ENCODE peak calls at places on chromosomes 3 and 15, in nine cellular contexts. One of them, this sample, is unnamed.

GRCh38 chr3:186054481-186055399 is 54.1 kb downstream of the ETV5 start:
- DNase-seq in endothelial cell: no peak
- DNase-seq in GM12865: peak
- DNase-seq in progenitor cell of endocrine pancreas: no peak
- DNase-seq in thoracic aorta: no peak
- DNase-seq in PC-9: no peak
- DNase-seq in fibroblast of mammary gland: no peak
- DNase-seq in Calu3: no peak
- DNase-seq in GM13976: no peak
- DNase-seq in this sample: no peak

GRCh38 chr3:197793246-197793645 is 2.2 kb downstream of the LRCH3 start:
- DNase-seq in endothelial cell: no peak
- DNase-seq in GM12865: peak
- DNase-seq in progenitor cell of endocrine pancreas: no peak
- DNase-seq in thoracic aorta: no peak
- DNase-seq in PC-9: no peak
- DNase-seq in fibroblast of mammary gland: peak
- DNase-seq in Calu3: no peak
- DNase-seq in GM13976: peak
- DNase-seq in this sample: no peak

GRCh38 chr15:85473455-85473854 is 93.1 kb downstream of the AKAP13 start:
- DNase-seq in endothelial cell: no peak
- DNase-seq in GM12865: no peak
- DNase-seq in progenitor cell of endocrine pancreas: no peak
- DNase-seq in thoracic aorta: no peak
- DNase-seq in PC-9: no peak
- DNase-seq in fibroblast of mammary gland: peak
- DNase-seq in Calu3: no peak
- DNase-seq in GM13976: no peak
- DNase-seq in this sample: no peak

GRCh38 chr15:60918234-60918964 is 310.7 kb downstream of the RORA start:
- DNase-seq in endothelial cell: no peak
- DNase-seq in GM12865: no peak
- DNase-seq in progenitor cell of endocrine pancreas: peak
- DNase-seq in thoracic aorta: no peak
- DNase-seq in PC-9: peak
- DNase-seq in fibroblast of mammary gland: no peak
- DNase-seq in Calu3: peak
- DNase-seq in GM13976: no peak
- DNase-seq in this sample: no peak

GRCh38 chr3:32340039-32340438 is 51.6 kb upstream of the CMTM7 start:
- DNase-seq in endothelial cell: peak
- DNase-seq in GM12865: peak
- DNase-seq in progenitor cell of endocrine pancreas: no peak
- DNase-seq in thoracic aorta: no peak
- DNase-seq in PC-9: no peak
- DNase-seq in fibroblast of mammary gland: peak
- DNase-seq in Calu3: peak
- DNase-seq in GM13976: peak
- DNase-seq in this sample: no peak

GRCh38 chr15:89472785-89473256 is 23.6 kb downstream of the RHCG start:
- DNase-seq in endothelial cell: peak
- DNase-seq in GM12865: peak
- DNase-seq in progenitor cell of endocrine pancreas: peak
- DNase-seq in thoracic aorta: no peak
- DNase-seq in PC-9: peak
- DNase-seq in fibroblast of mammary gland: peak
- DNase-seq in Calu3: peak
- DNase-seq in GM13976: peak
- DNase-seq in this sample: peak

GRCh38 chr15:68609618-68610017 is 30.8 kb downstream of the CORO2B start:
- DNase-seq in endothelial cell: no peak
- DNase-seq in GM12865: no peak
- DNase-seq in progenitor cell of endocrine pancreas: no peak
- DNase-seq in thoracic aorta: peak
- DNase-seq in PC-9: no peak
- DNase-seq in fibroblast of mammary gland: peak
- DNase-seq in Calu3: no peak
- DNase-seq in GM13976: no peak
- DNase-seq in this sample: no peak

GRCh38 chr3:129567176-129567705 is 24.3 kb downstream of the H1-8 start:
- DNase-seq in endothelial cell: no peak
- DNase-seq in GM12865: no peak
- DNase-seq in progenitor cell of endocrine pancreas: no peak
- DNase-seq in thoracic aorta: no peak
- DNase-seq in PC-9: no peak
- DNase-seq in fibroblast of mammary gland: peak
- DNase-seq in Calu3: no peak
- DNase-seq in GM13976: no peak
- DNase-seq in this sample: no peak

GRCh38 chr15:40217166-40217785 is 21.6 kb upstream of the PAK6 start:
- DNase-seq in endothelial cell: peak
- DNase-seq in GM12865: peak
- DNase-seq in progenitor cell of endocrine pancreas: peak
- DNase-seq in thoracic aorta: no peak
- DNase-seq in PC-9: peak
- DNase-seq in fibroblast of mammary gland: peak
- DNase-seq in Calu3: peak
- DNase-seq in GM13976: peak
- DNase-seq in this sample: no peak

GRCh38 chr3:32434206-32434605 is 42.6 kb downstream of the CMTM7 start:
- DNase-seq in endothelial cell: no peak
- DNase-seq in GM12865: no peak
- DNase-seq in progenitor cell of endocrine pancreas: no peak
- DNase-seq in thoracic aorta: no peak
- DNase-seq in PC-9: no peak
- DNase-seq in fibroblast of mammary gland: no peak
- DNase-seq in Calu3: no peak
- DNase-seq in GM13976: no peak
- DNase-seq in this sample: peak

GRCh38 chr3:172987268-172987667 is 153.8 kb downstream of the SPATA16 start:
- DNase-seq in endothelial cell: peak
- DNase-seq in GM12865: no peak
- DNase-seq in progenitor cell of endocrine pancreas: no peak
- DNase-seq in thoracic aorta: no peak
- DNase-seq in PC-9: no peak
- DNase-seq in fibroblast of mammary gland: no peak
- DNase-seq in Calu3: peak
- DNase-seq in GM13976: no peak
- DNase-seq in this sample: no peak

GRCh38 chr3:39378092-39378491 is 5.1 kb upstream of the SLC25A38 start:
- DNase-seq in endothelial cell: peak
- DNase-seq in GM12865: peak
- DNase-seq in progenitor cell of endocrine pancreas: peak
- DNase-seq in thoracic aorta: no peak
- DNase-seq in PC-9: peak
- DNase-seq in fibroblast of mammary gland: peak
- DNase-seq in Calu3: peak
- DNase-seq in GM13976: peak
- DNase-seq in this sample: no peak

GRCh38 chr3:71031914-71032521 is 551.5 kb downstream of the FOXP1 start:
- DNase-seq in endothelial cell: no peak
- DNase-seq in GM12865: peak
- DNase-seq in progenitor cell of endocrine pancreas: no peak
- DNase-seq in thoracic aorta: no peak
- DNase-seq in PC-9: no peak
- DNase-seq in fibroblast of mammary gland: no peak
- DNase-seq in Calu3: no peak
- DNase-seq in GM13976: no peak
- DNase-seq in this sample: no peak

GRCh38 chr3:122660575-122660974 is 20.1 kb upstream of the PARP14 start:
- DNase-seq in endothelial cell: peak
- DNase-seq in GM12865: no peak
- DNase-seq in progenitor cell of endocrine pancreas: no peak
- DNase-seq in thoracic aorta: no peak
- DNase-seq in PC-9: no peak
- DNase-seq in fibroblast of mammary gland: no peak
- DNase-seq in Calu3: no peak
- DNase-seq in GM13976: no peak
- DNase-seq in this sample: peak

GRCh38 chr3:42667523-42668402 is 14.3 kb downstream of the ZBTB47 start:
- DNase-seq in endothelial cell: no peak
- DNase-seq in GM12865: no peak
- DNase-seq in progenitor cell of endocrine pancreas: peak
- DNase-seq in thoracic aorta: no peak
- DNase-seq in PC-9: no peak
- DNase-seq in fibroblast of mammary gland: peak
- DNase-seq in Calu3: no peak
- DNase-seq in GM13976: no peak
- DNase-seq in this sample: peak

GRCh38 chr3:19190136-19190535 is 41.8 kb downstream of the KCNH8 start:
- DNase-seq in endothelial cell: no peak
- DNase-seq in GM12865: no peak
- DNase-seq in progenitor cell of endocrine pancreas: no peak
- DNase-seq in thoracic aorta: no peak
- DNase-seq in PC-9: no peak
- DNase-seq in fibroblast of mammary gland: no peak
- DNase-seq in Calu3: no peak
- DNase-seq in GM13976: no peak
- DNase-seq in this sample: no peak

DNA sequence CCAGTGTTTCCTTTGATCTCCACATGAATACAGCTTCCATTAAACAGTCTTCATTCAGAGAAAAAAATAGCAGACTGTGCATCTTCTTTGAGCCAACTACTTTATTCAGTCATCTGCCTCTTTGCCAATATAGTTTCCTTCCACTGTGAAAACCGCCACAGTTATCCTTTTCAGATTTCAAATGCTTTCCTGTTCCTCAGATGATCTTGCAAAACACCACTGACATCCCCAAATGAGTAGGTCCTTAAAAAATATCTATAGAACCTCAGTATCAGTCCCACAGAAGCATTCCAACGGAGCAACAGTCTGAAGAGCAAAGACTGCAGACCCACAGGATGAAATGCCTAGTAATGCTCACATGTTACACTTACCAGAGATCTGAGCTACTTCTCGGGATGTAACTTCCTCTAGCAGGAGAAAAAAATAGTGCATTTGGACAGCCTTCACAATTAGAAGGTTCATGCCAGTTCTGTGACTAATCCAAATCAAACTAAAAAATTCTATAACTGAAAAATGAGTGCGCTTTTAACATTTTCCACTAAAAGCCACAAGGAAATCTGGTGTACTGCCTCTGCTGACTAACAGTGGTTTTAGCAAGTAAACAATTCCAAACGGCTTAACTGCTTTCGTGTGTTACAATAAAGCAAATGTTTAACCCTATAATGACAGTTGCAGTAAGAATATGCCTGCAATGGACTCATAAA is at the start of gene ANKRD28:
- DNase-seq in endothelial cell: peak
- DNase-seq in GM12865: peak
- DNase-seq in progenitor cell of endocrine pancreas: no peak
- DNase-seq in thoracic aorta: no peak
- DNase-seq in PC-9: peak
- DNase-seq in fibroblast of mammary gland: peak
- DNase-seq in Calu3: peak
- DNase-seq in GM13976: no peak
- DNase-seq in this sample: no peak
- TF ChIP-seq CTCF in endothelial cell: no peak
- TF ChIP-seq CTCF in GM12865: no peak
- TF ChIP-seq CTCF in progenitor cell of endocrine pancreas: peak
- TF ChIP-seq CTCF in thoracic aorta: peak
- TF ChIP-seq CTCF in PC-9: peak
- TF ChIP-seq CTCF in fibroblast of mammary gland: peak
- TF ChIP-seq CTCF in Calu3: no peak
- TF ChIP-seq CTCF in GM13976: peak
- TF ChIP-seq CTCF in this sample: peak

GRCh38 chr3:161508852-161509477 is 12.4 kb downstream of the OTOL1 start:
- DNase-seq in endothelial cell: no peak
- DNase-seq in GM12865: peak
- DNase-seq in progenitor cell of endocrine pancreas: no peak
- DNase-seq in thoracic aorta: no peak
- DNase-seq in PC-9: no peak
- DNase-seq in fibroblast of mammary gland: peak
- DNase-seq in Calu3: peak
- DNase-seq in GM13976: peak
- DNase-seq in this sample: no peak
- TF ChIP-seq CTCF in endothelial cell: peak
- TF ChIP-seq CTCF in GM12865: peak
- TF ChIP-seq CTCF in progenitor cell of endocrine pancreas: peak
- TF ChIP-seq CTCF in thoracic aorta: no peak
- TF ChIP-seq CTCF in PC-9: peak
- TF ChIP-seq CTCF in fibroblast of mammary gland: peak
- TF ChIP-seq CTCF in Calu3: peak
- TF ChIP-seq CTCF in GM13976: peak
- TF ChIP-seq CTCF in this sample: peak

DNA sequence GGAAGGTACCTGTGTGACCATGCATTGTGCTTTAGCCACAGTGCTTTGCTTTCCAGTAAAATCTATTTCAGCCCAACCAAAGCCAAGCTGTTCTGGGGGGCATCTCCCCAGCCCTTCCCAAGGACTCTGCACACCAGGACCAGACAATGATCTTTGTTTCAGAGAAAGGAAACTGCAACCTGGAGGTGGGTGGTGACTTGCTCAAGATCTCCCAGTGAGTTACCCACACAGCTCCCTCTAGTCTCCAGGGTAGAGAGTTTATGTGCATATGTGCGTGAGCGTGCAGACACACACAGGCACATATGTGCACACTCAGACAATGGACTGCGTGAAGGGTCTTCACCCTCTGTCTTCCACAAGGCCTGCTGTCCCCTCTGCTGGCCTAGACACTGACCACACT is 162.4 kb upstream of the TLE3 start:
- DNase-seq in endothelial cell: no peak
- DNase-seq in GM12865: no peak
- DNase-seq in progenitor cell of endocrine pancreas: no peak
- DNase-seq in thoracic aorta: no peak
- DNase-seq in PC-9: no peak
- DNase-seq in fibroblast of mammary gland: no peak
- DNase-seq in Calu3: no peak
- DNase-seq in GM13976: no peak
- DNase-seq in this sample: no peak
- TF ChIP-seq CTCF in endothelial cell: no peak
- TF ChIP-seq CTCF in GM12865: no peak
- TF ChIP-seq CTCF in progenitor cell of endocrine pancreas: no peak
- TF ChIP-seq CTCF in thoracic aorta: no peak
- TF ChIP-seq CTCF in PC-9: no peak
- TF ChIP-seq CTCF in fibroblast of mammary gland: no peak
- TF ChIP-seq CTCF in Calu3: peak
- TF ChIP-seq CTCF in GM13976: peak
- TF ChIP-seq CTCF in this sample: no peak

DNA sequence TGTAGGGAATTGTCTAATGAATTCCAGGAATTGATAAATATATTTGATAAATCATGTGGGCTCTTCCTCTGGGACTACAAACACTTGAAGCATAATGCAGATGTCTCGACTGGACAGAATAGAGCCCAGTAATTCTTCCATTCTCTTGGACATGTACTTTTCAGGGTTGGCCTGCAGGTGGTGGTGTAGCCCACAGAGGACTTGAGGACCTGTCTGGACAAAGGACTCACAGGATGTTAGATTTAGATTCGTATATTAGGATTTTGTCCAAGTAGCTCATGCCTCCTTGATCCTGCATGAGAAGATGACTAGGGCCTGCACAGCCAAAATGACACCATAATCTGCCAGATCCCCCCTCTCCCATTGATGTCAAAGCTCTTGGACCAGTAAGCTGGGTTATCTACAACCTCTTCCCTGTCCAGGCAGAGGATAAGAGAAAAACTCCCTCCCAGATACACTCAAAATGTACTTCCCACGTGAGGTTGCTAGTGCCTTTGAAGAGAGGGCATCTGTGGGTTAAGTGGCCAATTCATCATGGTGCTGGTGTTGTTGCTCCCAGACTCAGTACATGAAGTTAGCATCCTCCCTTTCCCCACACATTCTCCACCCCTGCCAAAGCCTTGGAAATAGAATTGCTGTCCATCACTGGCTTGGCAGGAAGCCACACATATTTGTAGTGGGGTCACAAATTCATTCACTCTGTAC is 88.6 kb upstream of the ZNF280D start:
- DNase-seq in endothelial cell: peak
- DNase-seq in GM12865: peak
- DNase-seq in progenitor cell of endocrine pancreas: peak
- DNase-seq in thoracic aorta: no peak
- DNase-seq in PC-9: peak
- DNase-seq in fibroblast of mammary gland: peak
- DNase-seq in Calu3: peak
- DNase-seq in GM13976: peak
- DNase-seq in this sample: no peak
- TF ChIP-seq CTCF in endothelial cell: peak
- TF ChIP-seq CTCF in GM12865: peak
- TF ChIP-seq CTCF in progenitor cell of endocrine pancreas: peak
- TF ChIP-seq CTCF in thoracic aorta: peak
- TF ChIP-seq CTCF in PC-9: peak
- TF ChIP-seq CTCF in fibroblast of mammary gland: peak
- TF ChIP-seq CTCF in Calu3: peak
- TF ChIP-seq CTCF in GM13976: peak
- TF ChIP-seq CTCF in this sample: peak

This sample was measured in type B pancreatic cell.